ENCODE peak calls at places on chromosomes 3 and 15, in four cellular contexts. One of them, this sample, is unnamed.

GRCh38 chr3:13308406-13308805 is 111.7 kb downstream of the NUP210 start:
- DNase-seq in AG04450: no peak
- DNase-seq in suprapubic skin: no peak
- DNase-seq in stimulated activated CD4-positive, alpha-beta T cell treated with anti-CD3 and anti-CD28 coated beads, TNF-alpha, amount 100 ng/mL, for 48 hours: no peak
- DNase-seq in this sample: no peak

GRCh38 chr15:33754242-33754641 is 214.1 kb upstream of the CHRM5 start:
- DNase-seq in stimulated activated CD4-positive, alpha-beta T cell treated with anti-CD3 and anti-CD28 coated beads, TNF-alpha, amount 100 ng/mL, for 48 hours: no peak
- DNase-seq in AG04450: no peak
- DNase-seq in suprapubic skin: no peak
- DNase-seq in this sample: no peak

GRCh38 chr3:45984331-45985312 is 11.0 kb downstream of the FYCO1 start:
- DNase-seq in stimulated activated CD4-positive, alpha-beta T cell treated with anti-CD3 and anti-CD28 coated beads, TNF-alpha, amount 100 ng/mL, for 48 hours: no peak
- DNase-seq in suprapubic skin: no peak
- DNase-seq in AG04450: peak
- DNase-seq in this sample: no peak

GRCh38 chr15:89874926-89875564 is 18.7 kb downstream of the AP3S2 start:
- DNase-seq in stimulated activated CD4-positive, alpha-beta T cell treated with anti-CD3 and anti-CD28 coated beads, TNF-alpha, amount 100 ng/mL, for 48 hours: peak
- DNase-seq in suprapubic skin: peak
- DNase-seq in AG04450: no peak
- DNase-seq in this sample: peak

GRCh38 chr3:151107701-151108100 is 22.2 kb downstream of the MED12L start:
- DNase-seq in stimulated activated CD4-positive, alpha-beta T cell treated with anti-CD3 and anti-CD28 coated beads, TNF-alpha, amount 100 ng/mL, for 48 hours: no peak
- DNase-seq in suprapubic skin: no peak
- DNase-seq in AG04450: no peak
- DNase-seq in this sample: no peak

GRCh38 chr15:75712668-75713337 is at the start of gene CSPG4:
- DNase-seq in suprapubic skin: peak
- DNase-seq in AG04450: no peak
- DNase-seq in stimulated activated CD4-positive, alpha-beta T cell treated with anti-CD3 and anti-CD28 coated beads, TNF-alpha, amount 100 ng/mL, for 48 hours: no peak
- DNase-seq in this sample: no peak

GRCh38 chr15:83747050-83747717 is 93.3 kb downstream of the ADAMTSL3 start:
- DNase-seq in stimulated activated CD4-positive, alpha-beta T cell treated with anti-CD3 and anti-CD28 coated beads, TNF-alpha, amount 100 ng/mL, for 48 hours: no peak
- DNase-seq in AG04450: no peak
- DNase-seq in suprapubic skin: no peak
- DNase-seq in this sample: no peak

GRCh38 chr15:72796210-72796514 is 12.6 kb upstream of the ADPGK start:
- DNase-seq in stimulated activated CD4-positive, alpha-beta T cell treated with anti-CD3 and anti-CD28 coated beads, TNF-alpha, amount 100 ng/mL, for 48 hours: no peak
- DNase-seq in suprapubic skin: no peak
- DNase-seq in AG04450: no peak
- DNase-seq in this sample: no peak

GRCh38 chr3:23645533-23646196 is 160.1 kb upstream of the UBE2E1 start:
- DNase-seq in AG04450: no peak
- DNase-seq in suprapubic skin: no peak
- DNase-seq in stimulated activated CD4-positive, alpha-beta T cell treated with anti-CD3 and anti-CD28 coated beads, TNF-alpha, amount 100 ng/mL, for 48 hours: no peak
- DNase-seq in this sample: no peak

GRCh38 chr3:184679056-184679502 is 32.8 kb downstream of the MAGEF1 start:
- DNase-seq in AG04450: no peak
- DNase-seq in suprapubic skin: no peak
- DNase-seq in stimulated activated CD4-positive, alpha-beta T cell treated with anti-CD3 and anti-CD28 coated beads, TNF-alpha, amount 100 ng/mL, for 48 hours: no peak
- DNase-seq in this sample: no peak

GRCh38 chr3:114669614-114670013 is 375.8 kb downstream of the TIGIT start:
- DNase-seq in suprapubic skin: no peak
- DNase-seq in AG04450: no peak
- DNase-seq in stimulated activated CD4-positive, alpha-beta T cell treated with anti-CD3 and anti-CD28 coated beads, TNF-alpha, amount 100 ng/mL, for 48 hours: no peak
- DNase-seq in this sample: no peak

GRCh38 chr15:85412956-85413854 is 32.8 kb downstream of the AKAP13 start:
- DNase-seq in suprapubic skin: peak
- DNase-seq in AG04450: peak
- DNase-seq in stimulated activated CD4-positive, alpha-beta T cell treated with anti-CD3 and anti-CD28 coated beads, TNF-alpha, amount 100 ng/mL, for 48 hours: peak
- DNase-seq in this sample: peak

GRCh38 chr3:86828751-86829150 is 162.2 kb downstream of the VGLL3 start:
- DNase-seq in suprapubic skin: no peak
- DNase-seq in AG04450: no peak
- DNase-seq in stimulated activated CD4-positive, alpha-beta T cell treated with anti-CD3 and anti-CD28 coated beads, TNF-alpha, amount 100 ng/mL, for 48 hours: no peak
- DNase-seq in this sample: no peak

GRCh38 chr3:120148187-120148954 is 54.1 kb upstream of the GSK3B start:
- DNase-seq in stimulated activated CD4-positive, alpha-beta T cell treated with anti-CD3 and anti-CD28 coated beads, TNF-alpha, amount 100 ng/mL, for 48 hours: no peak
- DNase-seq in suprapubic skin: no peak
- DNase-seq in AG04450: no peak
- DNase-seq in this sample: no peak

GRCh38 chr3:73510298-73510697 is 114.4 kb downstream of the PDZRN3 start:
- DNase-seq in AG04450: no peak
- DNase-seq in stimulated activated CD4-positive, alpha-beta T cell treated with anti-CD3 and anti-CD28 coated beads, TNF-alpha, amount 100 ng/mL, for 48 hours: no peak
- DNase-seq in suprapubic skin: no peak
- DNase-seq in this sample: no peak

GRCh38 chr15:68113751-68114150 is 59.6 kb downstream of the PIAS1 start:
- DNase-seq in suprapubic skin: no peak
- DNase-seq in stimulated activated CD4-positive, alpha-beta T cell treated with anti-CD3 and anti-CD28 coated beads, TNF-alpha, amount 100 ng/mL, for 48 hours: no peak
- DNase-seq in AG04450: no peak
- DNase-seq in this sample: no peak

GRCh38 chr3:139676634-139677197 is 1.1 kb downstream of the NMNAT3 start:
- DNase-seq in AG04450: no peak
- DNase-seq in stimulated activated CD4-positive, alpha-beta T cell treated with anti-CD3 and anti-CD28 coated beads, TNF-alpha, amount 100 ng/mL, for 48 hours: no peak
- DNase-seq in suprapubic skin: no peak
- DNase-seq in this sample: no peak

GRCh38 chr15:90059208-90059985 is 42.9 kb downstream of the IDH2 start:
- DNase-seq in stimulated activated CD4-positive, alpha-beta T cell treated with anti-CD3 and anti-CD28 coated beads, TNF-alpha, amount 100 ng/mL, for 48 hours: peak
- DNase-seq in suprapubic skin: peak
- DNase-seq in AG04450: no peak
- DNase-seq in this sample: peak

GRCh38 chr15:64856429-64857145 is 14.9 kb downstream of the PLEKHO2 start:
- DNase-seq in suprapubic skin: no peak
- DNase-seq in AG04450: no peak
- DNase-seq in stimulated activated CD4-positive, alpha-beta T cell treated with anti-CD3 and anti-CD28 coated beads, TNF-alpha, amount 100 ng/mL, for 48 hours: no peak
- DNase-seq in this sample: no peak

GRCh38 chr15:60916674-60917468 is 312.2 kb downstream of the RORA start:
- DNase-seq in stimulated activated CD4-positive, alpha-beta T cell treated with anti-CD3 and anti-CD28 coated beads, TNF-alpha, amount 100 ng/mL, for 48 hours: peak
- DNase-seq in AG04450: peak
- DNase-seq in suprapubic skin: peak
- DNase-seq in this sample: peak